ENCODE peak calls at places on chromosomes 6 and 20, in six cellular contexts. S is CD8-positive, alpha-beta memory T cell; H is spleen; X is fibroblast of lung; B is upper lobe of right lung; U is thyroid gland. A is an unnamed sample.

GRCh38 chr6:33248643-33248931 is 23.1 kb downstream of the VPS52 start:
- DNase-seq in S (no peak), H (no peak), X (peak; percentile 48), B (peak; percentile 69), U (no peak), A (no peak)

GRCh38 chr6:167993169-167993568 is 4.3 kb upstream of the KIF25 start:
- DNase-seq in B (peak; percentile 60), H (no peak), X (no peak), S (no peak), U (no peak), A (no peak)

GRCh38 chr6:57303931-57304681 is 13.3 kb upstream of the PRIM2 start:
- DNase-seq in S (no peak), H (no peak), B (no peak), U (no peak), X (peak; percentile 47), A (no peak)

GRCh38 chr20:14883324-14883723 is 545.9 kb upstream of the FLRT3 start:
- DNase-seq in H (no peak), U (no peak), B (no peak), X (no peak), S (no peak), A (no peak)

GRCh38 chr6:45698046-45698445 is 317.6 kb downstream of the CLIC5 start:
- DNase-seq in S (no peak), B (no peak), U (no peak), H (no peak), X (no peak), A (no peak)

GRCh38 chr6:13729891-13730290 is 18.3 kb upstream of the RANBP9 start:
- DNase-seq in X (peak; percentile 81), S (no peak), H (no peak), U (no peak), B (no peak), A (no peak)

GRCh38 chr6:149217466-149217888 is 100.0 kb upstream of the TAB2 start:
- DNase-seq in U (no peak), X (no peak), B (no peak), H (no peak), S (no peak), A (no peak)

GRCh38 chr6:131747821-131748353 is 37.1 kb upstream of the CTAGE9 start:
- DNase-seq in H (no peak), B (no peak), X (no peak), S (no peak), U (no peak), A (no peak)

GRCh38 chr20:8756410-8756809 is 312.5 kb upstream of the PLCB4 start:
- DNase-seq in H (no peak), B (no peak), U (peak; percentile 12), X (peak; percentile 95), S (no peak), A (no peak)

GRCh38 chr20:41050361-41051019 is 21.9 kb downstream of the TOP1 start:
- DNase-seq in X (peak; percentile 72), S (no peak), B (no peak), H (no peak), U (peak; percentile 49), A (peak; percentile 31)

GRCh38 chr20:52190437-52191131 is 995 bp downstream of the ZFP64 start:
- DNase-seq in H (no peak), B (no peak), U (peak; percentile 29), S (peak; percentile 35), X (peak; percentile 34), A (peak; percentile 44)

GRCh38 chr6:41901882-41902519 is 6.8 kb upstream of the USP49 start:
- DNase-seq in B (no peak), S (peak; percentile 51), X (no peak), H (no peak), U (peak; percentile 13), A (no peak)

GRCh38 chr20:57620274-57620990 is at the start of gene ZBP1:
- DNase-seq in X (no peak), H (peak; percentile 92), U (no peak), S (peak; percentile 66), B (peak; percentile 63), A (no peak)

GRCh38 chr6:49225471-49225870 is 237.6 kb downstream of the MMUT start:
- DNase-seq in X (no peak), H (no peak), B (no peak), S (no peak), U (no peak), A (no peak)

GRCh38 chr6:5998236-5998635 is 8.5 kb downstream of the NRN1 start:
- DNase-seq in X (no peak), U (no peak), H (no peak), S (no peak), B (no peak), A (no peak)

GRCh38 chr6:105193647-105194046 is 13.8 kb upstream of the POPDC3 start:
- DNase-seq in B (no peak), U (no peak), H (no peak), S (no peak), X (peak; percentile 95), A (no peak)

GRCh38 chr6:6583836-6584235 is 4.7 kb upstream of the LY86 start:
- DNase-seq in B (no peak), S (peak; percentile 24), U (no peak), H (no peak), X (no peak), A (no peak)

GRCh38 chr20:37649635-37650244 is 44.1 kb upstream of the CTNNBL1 start:
- DNase-seq in B (no peak), S (no peak), H (no peak), U (no peak), X (no peak), A (no peak)

GRCh38 chr6:34412643-34413214 is 13.1 kb downstream of the RPS10 start:
- DNase-seq in B (no peak), U (no peak), X (peak; percentile 62), H (no peak), S (no peak), A (no peak)

GRCh38 chr6:26577720-26578072 is 19.1 kb upstream of the ABT1 start:
- DNase-seq in U (no peak), X (no peak), S (no peak), H (peak; percentile 21), B (no peak), A (no peak)

GRCh38 chr6:91716361-91716760 is 1129.5 kb upstream of the MAP3K7 start:
- DNase-seq in B (no peak), H (no peak), X (peak; percentile 72), U (no peak), S (no peak), A (no peak)

GRCh38 chr20:41457173-41457857 is 90.7 kb upstream of the EMILIN3 start:
- DNase-seq in U (no peak), S (no peak), X (no peak), B (no peak), H (no peak), A (no peak)

GRCh38 chr6:143744593-143745151 is 66.9 kb downstream of the PHACTR2 start:
- DNase-seq in U (no peak), X (peak; percentile 44), B (no peak), H (no peak), S (no peak), A (no peak)

GRCh38 chr6:143741480-143741879 is 63.7 kb downstream of the PHACTR2 start:
- DNase-seq in X (no peak), U (no peak), H (no peak), B (no peak), S (no peak), A (no peak)

GRCh38 chr6:143742070-143742954 is 64.5 kb downstream of the PHACTR2 start:
- DNase-seq in H (no peak), U (no peak), S (no peak), B (no peak), X (no peak), A (no peak)

GRCh38 chr6:143743256-143744166 is 65.7 kb downstream of the PHACTR2 start:
- DNase-seq in U (peak; percentile 65), S (no peak), H (no peak), B (no peak), X (peak; percentile 34), A (peak; percentile 52)

DNA sequence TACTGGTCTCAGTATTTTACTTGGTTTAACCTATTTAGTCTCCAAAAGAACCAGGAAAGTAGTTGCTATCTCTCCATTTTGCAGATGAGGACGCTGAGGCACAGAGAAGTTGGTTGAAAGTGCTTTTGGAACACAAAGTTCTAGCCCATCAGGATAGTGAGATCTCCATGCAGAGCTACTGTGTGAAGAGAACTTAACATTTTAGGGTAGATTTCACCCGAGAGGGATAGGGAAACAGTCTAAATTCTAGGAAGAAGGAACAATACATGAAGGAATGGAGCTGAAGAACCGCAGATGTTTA is 65.1 kb downstream of the PHACTR2 start:
- DNase-seq in X (no peak), U (no peak), S (no peak), B (no peak), H (no peak), A (no peak)
- H3K4me3 ChIP-seq in X (no peak overlapping the region), U (no peak overlapping the region), S (no peak overlapping the region), B (peak overlapping the region; percentile 17), H (no peak overlapping the region), A (no peak overlapping the region)

GRCh38 chr20:62119591-62120364 is 2.5 kb upstream of the LSM14B start:
- DNase-seq in S (no peak), X (no peak), B (peak; percentile 77), U (peak; percentile 90), H (no peak), A (peak; percentile 26)

GRCh38 chr20:62122659-62123449 is 579 bp downstream of the LSM14B start:
- DNase-seq in B (peak; percentile 83), H (peak; percentile 92), S (peak; percentile 62), X (no peak), U (peak; percentile 71), A (peak; percentile 56)

GRCh38 chr20:62121776-62122658 is at the start of gene LSM14B:
- DNase-seq in B (peak; percentile 98), U (peak; percentile 97), X (peak; percentile 94), S (peak; percentile 96), H (peak; percentile 99), A (peak; percentile 96)

GRCh38 chr20:62120365-62120762 is 1.9 kb upstream of the LSM14B start:
- DNase-seq in X (no peak), B (no peak), U (no peak), S (no peak), H (no peak), A (no peak)

DNA sequence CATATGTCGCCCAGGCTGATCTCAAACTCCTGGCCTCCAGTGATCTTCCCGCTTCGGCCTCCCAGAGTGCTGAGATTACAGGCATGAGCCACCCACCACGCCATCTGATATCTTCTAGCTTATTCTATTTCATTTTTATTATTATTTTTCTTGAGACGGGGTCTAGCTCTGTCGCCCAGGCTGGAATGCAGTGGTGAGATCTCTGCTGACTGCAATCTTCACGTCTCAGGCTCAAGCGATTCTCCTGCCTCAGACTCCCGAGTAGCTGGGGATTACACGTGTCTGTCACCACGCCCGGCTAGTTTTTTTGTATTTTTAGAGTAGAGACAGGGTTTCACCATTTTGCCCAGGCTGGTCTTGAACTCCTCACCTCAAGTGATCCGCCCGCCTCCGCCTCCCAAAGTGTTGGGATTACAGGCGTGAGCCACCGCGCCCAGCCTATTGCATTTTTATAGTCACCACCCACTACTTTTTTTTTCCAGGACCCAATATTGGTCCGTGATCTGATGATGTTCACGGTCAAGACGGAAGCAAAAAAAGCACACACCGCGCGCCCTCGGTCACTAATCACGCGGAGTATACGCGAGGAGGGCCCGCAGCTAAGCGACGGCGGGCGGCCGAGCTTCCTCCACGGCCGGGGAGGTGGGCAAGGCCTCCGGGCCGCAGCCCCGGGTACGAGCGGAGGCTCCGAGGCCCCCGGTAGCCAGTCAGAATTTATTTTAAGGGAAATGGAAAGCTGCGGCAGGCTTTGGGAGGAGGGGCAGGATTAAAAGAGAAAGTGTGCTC is 1.1 kb upstream of the LSM14B start:
- DNase-seq in H (no peak), B (peak; percentile 85), S (no peak), U (no peak), X (no peak), A (peak; percentile 41)
- H3K4me1 ChIP-seq in H (peaks cover 39% of the 10 kb centered on the region), B (peaks cover 15% of the 10 kb centered on the region), S (peaks cover 57% of the 10 kb centered on the region), U (peaks cover 27% of the 10 kb centered on the region), X (no peaks in the 10 kb centered on the region), A (peaks cover 15% of the 10 kb centered on the region)

GRCh38 chr6:8100159-8100854 is 2.0 kb downstream of the EEF1E1 start:
- DNase-seq in B (no peak), H (no peak), S (no peak), X (no peak), U (no peak), A (no peak)
- H3K27ac ChIP-seq in B (no peak overlapping the region), H (no peak overlapping the region), S (peak overlapping the region; percentile 58), X (no peak overlapping the region), U (no peak overlapping the region), A (no peak overlapping the region)

GRCh38 chr6:30162265-30163089 is 869 bp upstream of the TRIM15 start:
- DNase-seq in H (no peak), X (no peak), U (no peak), B (no peak), S (no peak), A (no peak)
- H3K4me3 ChIP-seq in H (no peak overlapping the region), X (no peak overlapping the region), U (no peak overlapping the region), B (no peak overlapping the region), S (no peak overlapping the region), A (no peak overlapping the region)